ENCODE peak calls at places on chromosome 3, in four cellular contexts. D is hepatocyte, P is mesendoderm, Q is ovary. R is an unnamed sample. For H3K4me1, the result is how much of the 10 kb centered on the place peaks cover.

GRCh38 chr3:58120075-58120812 is 90.5 kb downstream of the DNASE1L3 start:
- DNase-seq in D (no peak), P (no peak), Q (no peak), R (no peak)

GRCh38 chr3:53544357-53544756 is 49.9 kb downstream of the CACNA1D start:
- DNase-seq in D (no peak), P (no peak), Q (no peak), R (no peak)

GRCh38 chr3:134432236-134432635 is 53.5 kb downstream of the ANAPC13 start:
- DNase-seq in D (no peak), P (no peak), Q (no peak), R (no peak)

GRCh38 chr3:20747736-20748135 is 561.7 kb upstream of the SGO1 start:
- DNase-seq in D (no peak), P (no peak), Q (no peak), R (no peak)

GRCh38 chr3:108578064-108578463 is 11.2 kb downstream of the CIP2A start:
- DNase-seq in D (no peak), P (no peak), Q (no peak), R (no peak)

GRCh38 chr3:37307321-37307720 is 132.9 kb upstream of the LRRFIP2 start:
- DNase-seq in D (no peak), P (no peak), Q (no peak), R (no peak)

GRCh38 chr3:46270474-46270873 is 28.2 kb downstream of the CCR3 start:
- DNase-seq in D (no peak), P (no peak), Q (no peak), R (no peak)

GRCh38 chr3:37071921-37072320 is 78.6 kb downstream of the MLH1 start:
- DNase-seq in D (no peak), P (peak), Q (no peak), R (no peak)

GRCh38 chr3:48187579-48188265 is 495 bp downstream of the CDC25A start:
- DNase-seq in D (peak), P (peak), Q (peak), R (peak)

GRCh38 chr3:13559751-13560540 is 11.0 kb downstream of the FBLN2 start:
- DNase-seq in D (no peak), P (no peak), Q (no peak), R (no peak)

GRCh38 chr3:184496933-184497332 is 64.7 kb upstream of the EPHB3 start:
- DNase-seq in D (no peak), P (no peak), Q (no peak), R (no peak)

GRCh38 chr3:172038823-172039222 is 555 bp upstream of the FNDC3B start:
- DNase-seq in D (peak), P (peak), Q (peak), R (no peak)

GRCh38 chr3:16545413-16546185 is 32.1 kb upstream of the RFTN1 start:
- DNase-seq in D (no peak), P (peak), Q (no peak), R (no peak)

GRCh38 chr3:14798231-14798630 is 20.5 kb upstream of the FGD5 start:
- DNase-seq in D (no peak), P (no peak), Q (no peak), R (no peak)

GRCh38 chr3:169619793-169620192 is 43.7 kb downstream of the MECOM start:
- DNase-seq in D (no peak), P (peak), Q (no peak), R (no peak)

GRCh38 chr3:63753567-63753966 is 65.5 kb upstream of the C3orf49 start:
- DNase-seq in D (peak), P (peak), Q (no peak), R (no peak)

GRCh38 chr3:43477600-43477999 is 144.2 kb downstream of the ANO10 start:
- DNase-seq in D (no peak), P (no peak), Q (no peak), R (no peak)

GRCh38 chr3:31341130-31341529 is 191.6 kb upstream of the STT3B start:
- DNase-seq in D (peak), P (peak), Q (no peak), R (peak)

GRCh38 chr3:52444860-52445793 is at the start of gene SEMA3G:
- DNase-seq in D (peak), P (peak), Q (no peak), R (peak)

GRCh38 chr3:179279837-179280236 is 28.9 kb upstream of the KCNMB3 start:
- DNase-seq in D (no peak), P (no peak), Q (no peak), R (no peak)

GRCh38 chr3:61997112-61997511 is 376.2 kb downstream of the FEZF2 start:
- DNase-seq in D (no peak), P (peak), Q (no peak), R (no peak)

GRCh38 chr3:126659915-126660886 is 5.3 kb upstream of the TXNRD3 start:
- DNase-seq in D (peak), P (peak), Q (no peak), R (no peak)

GRCh38 chr3:14768881-14769280 is 49.9 kb upstream of the FGD5 start:
- DNase-seq in D (no peak), P (no peak), Q (no peak), R (no peak)

GRCh38 chr3:112413074-112413473 is 80.1 kb downstream of the CD200 start:
- DNase-seq in D (no peak), P (no peak), Q (no peak), R (no peak)

GRCh38 chr3:81425198-81425868 is 336.1 kb downstream of the GBE1 start:
- DNase-seq in D (no peak), P (peak), Q (no peak), R (no peak)

GRCh38 chr3:52053307-52054304 is 2.8 kb downstream of the DUSP7 start:
- DNase-seq in D (no peak), P (peak), Q (peak), R (no peak)

GRCh38 chr3:194713299-194714121 is 27.8 kb downstream of the FAM43A start:
- DNase-seq in D (no peak), P (no peak), Q (no peak), R (no peak)

GRCh38 chr3:189233225-189233858 is 61.6 kb downstream of the TPRG1 start:
- DNase-seq in D (peak), P (peak), Q (peak), R (peak)

GRCh38 chr3:24678441-24678865 is 183.8 kb upstream of the THRB start:
- DNase-seq in D (peak), P (no peak), Q (no peak), R (no peak)

GRCh38 chr3:129908417-129908816 is 14.9 kb upstream of the TMCC1 start:
- DNase-seq in D (peak), P (no peak), Q (no peak), R (peak)

GRCh38 chr3:62630664-62631063 is 244.6 kb downstream of the CADPS start:
- DNase-seq in D (no peak), P (no peak), Q (no peak), R (no peak)

GRCh38 chr3:191523099-191523498 is 62.1 kb downstream of the PYDC2 start:
- DNase-seq in D (no peak), P (no peak), Q (no peak), R (no peak)

GRCh38 chr3:142844339-142844977 is 44.4 kb downstream of the PCOLCE2 start:
- DNase-seq in D (peak), P (peak), Q (no peak), R (no peak)

GRCh38 chr3:4985330-4986174 is 6.3 kb downstream of the BHLHE40 start:
- DNase-seq in D (peak), P (peak), Q (peak), R (peak)

GRCh38 chr3:33218072-33218445 is 551 bp downstream of the SUSD5 start:
- DNase-seq in D (no peak), P (peak), Q (no peak), R (no peak)

GRCh38 chr3:33218446-33219174 is at the start of gene SUSD5:
- DNase-seq in D (peak), P (peak), Q (peak), R (no peak)

GRCh38 chr3:33221241-33221640 is 2.6 kb upstream of the SUSD5 start:
- DNase-seq in D (no peak), P (no peak), Q (no peak), R (no peak)

GRCh38 chr3:33215739-33216138 is 2.9 kb downstream of the SUSD5 start:
- DNase-seq in D (no peak), P (no peak), Q (no peak), R (no peak)

GRCh38 chr3:33219175-33219487 is 521 bp upstream of the SUSD5 start:
- DNase-seq in D (no peak), P (no peak), Q (no peak), R (no peak)
- H3K4me3 ChIP-seq in D (peak), P (peak), Q (peak), R (no peak)

DNA sequence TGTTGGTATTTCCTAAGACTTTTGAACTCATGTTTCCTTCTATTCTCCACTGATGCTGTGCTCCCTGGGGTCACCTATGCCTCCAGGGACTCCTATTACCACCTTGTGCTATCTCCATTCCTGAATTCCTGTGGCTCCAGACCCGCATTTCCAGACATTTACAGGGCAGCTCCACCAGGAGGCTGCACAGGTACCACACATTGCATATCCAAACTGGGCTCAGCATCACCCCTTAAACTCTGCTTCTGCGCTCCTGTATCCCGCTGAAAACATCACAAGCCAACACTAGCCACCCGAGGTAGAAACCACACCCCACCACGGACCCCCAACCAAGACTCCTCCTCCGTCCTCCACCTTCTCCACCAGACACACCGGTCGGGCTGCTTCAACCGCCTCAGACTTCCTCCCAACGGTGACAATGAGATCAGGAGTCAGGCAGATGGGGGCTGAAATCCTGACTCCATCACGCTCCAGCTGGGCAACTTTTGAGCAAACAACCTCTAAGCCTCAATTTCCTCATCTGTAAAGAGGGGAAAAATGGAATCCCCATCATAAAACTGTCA is 10.4 kb downstream of the TNK2 start:
- DNase-seq in D (no peak), P (peak), Q (no peak), R (peak)
- H3K4me1 ChIP-seq in D (under half), P (under half), Q (under half), R (under half)

GRCh38 chr3:107217161-107217560 is 160.1 kb upstream of the CCDC54 start:
- DNase-seq in D (no peak), P (no peak), Q (no peak), R (no peak)
- H3K4me3 ChIP-seq in D (no peak), P (no peak), Q (no peak), R (no peak)

DNA sequence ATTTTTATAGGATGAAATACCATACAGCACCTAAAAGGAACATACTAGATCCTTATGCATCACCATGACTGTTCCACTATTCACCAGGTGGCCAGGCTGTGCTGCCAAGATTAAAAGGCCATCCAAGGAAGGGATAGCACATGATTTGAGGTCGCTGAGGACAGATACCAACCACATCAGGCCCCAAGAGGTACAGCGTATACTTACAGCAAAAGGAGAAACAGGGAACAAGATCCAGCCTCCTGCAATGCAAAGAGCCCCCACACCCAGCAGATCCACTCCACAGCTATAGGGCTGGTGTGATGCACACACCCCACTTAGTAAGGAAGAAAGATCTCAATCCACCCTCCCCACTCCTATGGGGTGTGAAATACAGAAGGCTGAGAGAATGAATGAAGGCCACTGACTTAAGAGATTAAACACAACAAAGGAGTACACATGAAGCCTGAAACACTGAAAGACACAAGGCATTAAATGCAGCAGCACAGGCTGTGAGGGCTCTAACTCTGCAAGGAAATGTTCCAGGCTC is 32.0 kb upstream of the ZNF445 start:
- DNase-seq in D (peak), P (peak), Q (no peak), R (no peak)
- H3K4me1 ChIP-seq in D (under half), P (under half), Q (under half), R (under half)

DNA sequence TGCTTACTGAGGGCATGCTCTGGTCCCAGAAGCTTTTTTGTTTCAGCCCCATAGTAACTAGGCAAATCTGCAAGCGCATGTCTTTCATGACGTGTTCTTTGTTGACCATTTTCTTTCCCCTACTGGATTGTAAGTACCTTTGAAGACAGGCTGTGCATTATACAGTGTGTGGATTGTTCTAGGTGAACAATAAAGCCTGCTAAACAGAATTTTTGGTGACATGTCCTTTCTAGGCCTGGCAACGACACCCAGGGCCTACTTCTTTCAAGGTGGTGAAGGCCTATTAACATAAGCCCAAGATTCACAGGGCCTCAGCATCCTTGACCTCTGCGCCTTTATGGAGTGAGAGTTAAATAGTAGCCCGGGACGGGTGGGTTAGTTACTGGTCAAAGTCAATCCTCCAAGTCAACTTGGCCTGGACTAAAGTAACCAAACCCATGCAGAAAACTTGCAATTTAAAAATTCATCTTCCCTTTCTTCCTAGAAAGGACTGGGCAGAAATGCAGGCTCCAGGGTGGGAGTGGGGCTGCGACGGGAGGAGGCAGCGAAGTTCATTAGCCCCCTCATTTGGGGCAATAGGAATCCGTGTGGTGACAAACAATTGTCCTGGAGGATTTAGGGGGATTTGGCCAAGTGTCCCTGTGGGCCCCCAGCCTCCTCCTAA is 37.6 kb upstream of the TRIM71 start:
- DNase-seq in D (no peak), P (peak), Q (no peak), R (no peak)
- H3K4me3 ChIP-seq in D (no peak), P (no peak), Q (no peak), R (peak)

GRCh38 chr3:56781762-56782161 is 20.0 kb downstream of the ARHGEF3 start:
- DNase-seq in D (no peak), P (no peak), Q (no peak), R (no peak)
- H3K4me1 ChIP-seq in D (under half), P (under half), Q (under half), R (under half)